ENCODE peak calls at places on chromosomes 16 and 17, in six cellular contexts. X, K, W, B, E and Q are unnamed samples.

GRCh38 chr16:47644166-47644565 is 183.0 kb downstream of the PHKB start:
- DNase-seq in X (no peak), K (peak; percentile 78), W (peak; percentile 75), B (no peak), E (peak; percentile 88), Q (no peak)

GRCh38 chr16:71709231-71709781 is 15.2 kb downstream of the PHLPP2 start:
- DNase-seq in X (no peak), K (peak; percentile 83), W (peak; percentile 34), B (no peak), E (peak; percentile 80), Q (peak; percentile 85)

GRCh38 chr16:4365615-4366014 is 6.0 kb upstream of the VASN start:
- DNase-seq in X (no peak), K (no peak), W (no peak), B (no peak), E (no peak), Q (no peak)

GRCh38 chr16:58801838-58802237 is 67.7 kb upstream of the GOT2 start:
- DNase-seq in X (no peak), K (no peak), W (no peak), B (no peak), E (no peak), Q (no peak)

GRCh38 chr17:42853597-42853967 is 2.6 kb downstream of the AOC3 start:
- DNase-seq in X (no peak), K (no peak), W (no peak), B (peak; percentile 87), E (no peak), Q (no peak)

GRCh38 chr16:49556252-49557069 is 182.9 kb downstream of the C16orf78 start:
- DNase-seq in X (no peak), K (peak; percentile 33), W (peak; percentile 54), B (peak; percentile 31), E (peak; percentile 35), Q (no peak)

GRCh38 chr17:5472511-5472910 is 3.7 kb upstream of the DHX33 start:
- DNase-seq in X (no peak), K (peak; percentile 9), W (no peak), B (no peak), E (no peak), Q (no peak)

GRCh38 chr16:69885722-69886121 is 65.4 kb upstream of the CLEC18A start:
- DNase-seq in X (no peak), K (no peak), W (no peak), B (no peak), E (no peak), Q (no peak)

GRCh38 chr16:30395992-30396560 is 856 bp downstream of the ZNF48 start:
- DNase-seq in X (no peak), K (no peak), W (no peak), B (no peak), E (no peak), Q (no peak)

DNA sequence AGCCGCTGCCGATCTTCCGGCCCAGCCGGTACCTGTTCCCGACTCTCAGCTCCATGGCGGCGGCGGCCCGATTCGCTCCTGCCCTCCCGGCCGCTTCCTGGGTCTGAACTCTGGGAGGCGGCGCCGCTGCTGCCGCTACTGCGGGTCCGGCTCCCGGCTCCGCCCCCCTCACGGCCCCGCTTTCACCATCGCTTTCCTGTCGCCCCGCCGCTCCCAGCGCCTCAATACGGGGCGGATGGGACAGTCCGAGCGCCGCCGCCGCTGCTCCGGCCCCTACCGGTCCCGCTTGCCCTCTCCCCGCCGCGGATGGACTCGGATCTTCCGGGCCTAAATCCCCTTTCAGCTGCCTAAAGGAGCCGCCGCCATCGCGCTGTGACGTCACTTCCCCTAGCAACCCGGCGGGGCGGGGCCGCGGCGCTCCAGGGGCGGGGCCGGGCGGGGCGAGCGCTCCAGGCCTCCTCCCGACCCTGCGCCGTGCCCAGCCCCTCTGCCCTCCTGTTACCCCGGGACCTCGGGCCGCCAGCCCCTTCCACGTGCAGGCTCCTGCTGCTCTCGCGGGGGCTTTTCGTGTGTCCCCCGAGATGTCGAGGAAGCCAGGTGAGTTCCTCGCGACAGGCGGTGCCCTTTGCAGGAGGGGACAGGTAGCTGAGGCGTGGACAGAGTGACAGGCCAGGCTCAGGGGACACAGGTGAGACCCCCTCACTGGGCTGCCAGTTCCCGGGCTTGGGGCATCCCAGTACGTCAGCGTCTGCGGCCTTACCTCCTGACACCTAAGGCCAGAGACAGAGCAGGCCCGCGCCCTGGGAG is at the start of gene CSNK1D:
- DNase-seq in X (peak; percentile 93), K (peak; percentile 96), W (peak; percentile 83), B (peak; percentile 84), E (peak; percentile 65), Q (peak; percentile 47)
- H3K27me3 ChIP-seq in X (no peaks in the 10 kb centered on the region), K (no peaks in the 10 kb centered on the region), W (no peaks in the 10 kb centered on the region), B (no peaks in the 10 kb centered on the region), E (no peaks in the 10 kb centered on the region), Q (no peaks in the 10 kb centered on the region)

GRCh38 chr17:13518271-13519000 is 83.3 kb downstream of the HS3ST3A1 start:
- DNase-seq in X (no peak), K (peak; percentile 33), W (peak; percentile 92), B (no peak), E (peak; percentile 97), Q (no peak)
- H3K4me3 ChIP-seq in X (no peak overlapping the region), K (no peak overlapping the region), W (no peak overlapping the region), B (no peak overlapping the region), E (no peak overlapping the region), Q (no peak overlapping the region)

GRCh38 chr17:45144199-45145034 is 3.9 kb upstream of the HEXIM1 start:
- DNase-seq in X (no peak), K (peak; percentile 76), W (no peak), B (no peak), E (no peak), Q (no peak)
- H3K4me2 ChIP-seq in X (no peak overlapping the region), K (peak overlapping the region; percentile 68), W (peak overlapping the region; percentile 88), B (no peak overlapping the region), E (peak overlapping the region; percentile 84), Q (no peak overlapping the region)

GRCh38 chr17:74430385-74430705 is 1.5 kb upstream of the GPRC5C start:
- DNase-seq in X (no peak), K (no peak), W (no peak), B (no peak), E (no peak), Q (no peak)
- H3K27me3 ChIP-seq in X (no peaks in the 10 kb centered on the region), K (peaks cover 4% of the 10 kb centered on the region), W (peaks cover 8% of the 10 kb centered on the region), B (peaks cover 86% of the 10 kb centered on the region), E (peaks cover 17% of the 10 kb centered on the region), Q (no peaks in the 10 kb centered on the region)

GRCh38 chr17:75454193-75454592 is 2.2 kb upstream of the TMEM94 start:
- DNase-seq in X (no peak), K (no peak), W (no peak), B (no peak), E (no peak), Q (no peak)

GRCh38 chr17:75442168-75443103 is 14.0 kb upstream of the TMEM94 start:
- DNase-seq in X (no peak), K (no peak), W (no peak), B (no peak), E (no peak), Q (peak; percentile 22)

GRCh38 chr17:75450270-75450669 is 6.2 kb upstream of the TMEM94 start:
- DNase-seq in X (no peak), K (no peak), W (no peak), B (no peak), E (peak; percentile 39), Q (no peak)

GRCh38 chr17:75447951-75448856 is 8.2 kb upstream of the TMEM94 start:
- DNase-seq in X (no peak), K (no peak), W (no peak), B (no peak), E (peak; percentile 44), Q (no peak)
- H3K4me3 ChIP-seq in X (no peak overlapping the region), K (no peak overlapping the region), W (no peak overlapping the region), B (no peak overlapping the region), E (no peak overlapping the region), Q (no peak overlapping the region)